ENCODE peak calls at places on chromosomes 1 and 21, in seven cellular contexts. One of them, this sample, is unnamed.

GRCh38 chr1:220680085-220680687 is 10.0 kb upstream of the C1orf115 start:
- DNase-seq in mesenchymal stem cell: peak; percentile 51
- DNase-seq in HCT116: peak; percentile 43
- DNase-seq in kidney: no peak
- DNase-seq in breast epithelium: no peak
- DNase-seq in fibroblast of lung: peak; percentile 20
- DNase-seq in Peyer's patch: no peak
- DNase-seq in this sample: no peak

GRCh38 chr21:38401527-38401926 is 96.8 kb downstream of the ERG start:
- DNase-seq in mesenchymal stem cell: no peak
- DNase-seq in HCT116: no peak
- DNase-seq in kidney: no peak
- DNase-seq in breast epithelium: no peak
- DNase-seq in fibroblast of lung: no peak
- DNase-seq in Peyer's patch: no peak
- DNase-seq in this sample: no peak

GRCh38 chr1:175217674-175218073 is 25.1 kb upstream of the KIAA0040 start:
- DNase-seq in mesenchymal stem cell: no peak
- DNase-seq in HCT116: no peak
- DNase-seq in kidney: no peak
- DNase-seq in breast epithelium: no peak
- DNase-seq in fibroblast of lung: no peak
- DNase-seq in Peyer's patch: no peak
- DNase-seq in this sample: no peak

GRCh38 chr1:117815105-117815812 is 114.2 kb downstream of the GDAP2 start:
- DNase-seq in mesenchymal stem cell: peak; percentile 68
- DNase-seq in HCT116: no peak
- DNase-seq in kidney: no peak
- DNase-seq in breast epithelium: no peak
- DNase-seq in fibroblast of lung: peak; percentile 70
- DNase-seq in Peyer's patch: no peak
- DNase-seq in this sample: no peak

GRCh38 chr1:201166964-201167624 is 12.8 kb upstream of the TMEM9 start:
- DNase-seq in mesenchymal stem cell: no peak
- DNase-seq in HCT116: no peak
- DNase-seq in kidney: no peak
- DNase-seq in breast epithelium: no peak
- DNase-seq in fibroblast of lung: no peak
- DNase-seq in Peyer's patch: no peak
- DNase-seq in this sample: no peak

GRCh38 chr1:233945573-233945972 is 41.1 kb downstream of the SLC35F3 start:
- DNase-seq in mesenchymal stem cell: no peak
- DNase-seq in HCT116: peak; percentile 2
- DNase-seq in kidney: no peak
- DNase-seq in breast epithelium: no peak
- DNase-seq in fibroblast of lung: peak; percentile 56
- DNase-seq in Peyer's patch: no peak
- DNase-seq in this sample: no peak

GRCh38 chr1:202710070-202711025 is at the start of gene SYT2:
- DNase-seq in mesenchymal stem cell: peak; percentile 31
- DNase-seq in HCT116: no peak
- DNase-seq in kidney: peak; percentile 82
- DNase-seq in breast epithelium: no peak
- DNase-seq in fibroblast of lung: peak; percentile 31
- DNase-seq in Peyer's patch: no peak
- DNase-seq in this sample: peak; percentile 16

GRCh38 chr1:21284206-21285137 is 5.8 kb downstream of the ECE1 start:
- DNase-seq in mesenchymal stem cell: no peak
- DNase-seq in HCT116: no peak
- DNase-seq in kidney: no peak
- DNase-seq in breast epithelium: no peak
- DNase-seq in fibroblast of lung: no peak
- DNase-seq in Peyer's patch: no peak
- DNase-seq in this sample: no peak

GRCh38 chr21:32916522-32917099 is 109.1 kb upstream of the OLIG2 start:
- DNase-seq in mesenchymal stem cell: no peak
- DNase-seq in HCT116: peak; percentile 15
- DNase-seq in kidney: no peak
- DNase-seq in breast epithelium: no peak
- DNase-seq in fibroblast of lung: no peak
- DNase-seq in Peyer's patch: no peak
- DNase-seq in this sample: no peak

GRCh38 chr1:201628490-201628889 is 89.6 kb downstream of the NAV1 start:
- DNase-seq in mesenchymal stem cell: no peak
- DNase-seq in HCT116: no peak
- DNase-seq in kidney: peak; percentile 49
- DNase-seq in breast epithelium: no peak
- DNase-seq in fibroblast of lung: no peak
- DNase-seq in Peyer's patch: no peak
- DNase-seq in this sample: no peak

GRCh38 chr1:61641171-61641570 is 83.8 kb downstream of the TM2D1 start:
- DNase-seq in mesenchymal stem cell: no peak
- DNase-seq in HCT116: no peak
- DNase-seq in kidney: no peak
- DNase-seq in breast epithelium: no peak
- DNase-seq in fibroblast of lung: no peak
- DNase-seq in Peyer's patch: no peak
- DNase-seq in this sample: no peak

GRCh38 chr1:67753776-67754525 is 69.0 kb downstream of the GADD45A start:
- DNase-seq in mesenchymal stem cell: no peak
- DNase-seq in HCT116: peak; percentile 71
- DNase-seq in kidney: no peak
- DNase-seq in breast epithelium: peak; percentile 85
- DNase-seq in fibroblast of lung: peak; percentile 39
- DNase-seq in Peyer's patch: no peak
- DNase-seq in this sample: no peak

GRCh38 chr1:227449051-227449450 is 114.3 kb upstream of the ZNF678 start:
- DNase-seq in mesenchymal stem cell: peak; percentile 28
- DNase-seq in HCT116: no peak
- DNase-seq in kidney: peak; percentile 18
- DNase-seq in breast epithelium: no peak
- DNase-seq in fibroblast of lung: no peak
- DNase-seq in Peyer's patch: no peak
- DNase-seq in this sample: no peak

GRCh38 chr1:73948021-73948420 is 250.0 kb downstream of the LRRIQ3 start:
- DNase-seq in mesenchymal stem cell: no peak
- DNase-seq in HCT116: no peak
- DNase-seq in kidney: no peak
- DNase-seq in breast epithelium: no peak
- DNase-seq in fibroblast of lung: no peak
- DNase-seq in Peyer's patch: no peak
- DNase-seq in this sample: no peak

GRCh38 chr1:73947009-73947408 is 251.0 kb downstream of the LRRIQ3 start:
- DNase-seq in mesenchymal stem cell: no peak
- DNase-seq in HCT116: no peak
- DNase-seq in kidney: no peak
- DNase-seq in breast epithelium: no peak
- DNase-seq in fibroblast of lung: no peak
- DNase-seq in Peyer's patch: no peak
- DNase-seq in this sample: no peak

DNA sequence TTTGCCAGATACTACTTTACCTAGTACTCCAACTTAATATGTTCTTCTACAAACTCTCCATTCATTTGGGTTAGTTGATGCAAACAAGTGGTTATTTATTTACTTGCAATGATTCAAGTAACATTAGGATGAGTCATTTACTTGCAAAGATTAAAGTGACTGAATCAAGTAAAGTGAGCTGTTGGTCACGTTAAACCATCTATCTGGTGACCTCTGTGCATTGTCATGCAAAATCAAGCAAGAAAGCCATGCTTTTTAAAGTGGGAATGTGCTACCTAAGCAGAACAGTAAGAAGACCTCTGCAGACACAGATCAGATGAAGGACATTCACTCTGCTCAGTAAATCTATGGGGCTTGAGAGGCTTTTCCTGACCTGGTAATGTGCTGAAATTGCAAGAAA is 254.7 kb downstream of the LRRIQ3 start:
- DNase-seq in mesenchymal stem cell: no peak
- DNase-seq in HCT116: no peak
- DNase-seq in kidney: no peak
- DNase-seq in breast epithelium: no peak
- DNase-seq in fibroblast of lung: no peak
- DNase-seq in Peyer's patch: no peak
- DNase-seq in this sample: no peak
- H3K27ac ChIP-seq in mesenchymal stem cell: no peak overlapping the region
- H3K27ac ChIP-seq in HCT116: no peak overlapping the region
- H3K27ac ChIP-seq in kidney: no peak overlapping the region
- H3K27ac ChIP-seq in breast epithelium: no peak overlapping the region
- H3K27ac ChIP-seq in fibroblast of lung: no peak overlapping the region
- H3K27ac ChIP-seq in Peyer's patch: no peak overlapping the region
- H3K27ac ChIP-seq in this sample: no peak overlapping the region

DNA sequence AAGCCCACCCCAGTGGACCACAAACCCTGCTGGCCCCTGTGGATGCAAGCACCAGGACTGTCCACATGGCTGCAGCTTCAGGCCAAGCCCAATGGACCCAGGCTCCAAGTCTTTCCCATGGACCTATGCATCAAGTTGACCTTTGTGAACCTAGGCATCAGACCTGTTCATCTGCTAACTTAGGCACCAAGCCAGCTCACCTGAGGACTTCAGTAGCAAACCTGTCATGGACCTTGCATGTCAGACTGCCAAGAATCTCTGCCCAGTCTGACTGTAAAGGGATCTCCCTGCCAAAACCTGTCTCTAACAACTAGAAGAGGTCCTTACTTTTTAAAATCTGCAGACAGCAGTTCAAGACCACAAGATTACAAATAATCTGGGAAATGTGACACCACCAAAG is 37.8 kb downstream of the FMO3 start:
- DNase-seq in mesenchymal stem cell: no peak
- DNase-seq in HCT116: no peak
- DNase-seq in kidney: no peak
- DNase-seq in breast epithelium: no peak
- DNase-seq in fibroblast of lung: no peak
- DNase-seq in Peyer's patch: no peak
- DNase-seq in this sample: no peak
- H3K27ac ChIP-seq in mesenchymal stem cell: no peak overlapping the region
- H3K27ac ChIP-seq in HCT116: no peak overlapping the region
- H3K27ac ChIP-seq in kidney: no peak overlapping the region
- H3K27ac ChIP-seq in breast epithelium: peak overlapping the region; percentile 79
- H3K27ac ChIP-seq in fibroblast of lung: no peak overlapping the region
- H3K27ac ChIP-seq in Peyer's patch: no peak overlapping the region
- H3K27ac ChIP-seq in this sample: no peak overlapping the region

GRCh38 chr1:93638981-93639380 is 42.7 kb downstream of the BCAR3 start:
- DNase-seq in mesenchymal stem cell: no peak
- DNase-seq in HCT116: no peak
- DNase-seq in kidney: no peak
- DNase-seq in breast epithelium: no peak
- DNase-seq in fibroblast of lung: no peak
- DNase-seq in Peyer's patch: no peak
- DNase-seq in this sample: no peak
- H3K27ac ChIP-seq in mesenchymal stem cell: no peak overlapping the region
- H3K27ac ChIP-seq in HCT116: no peak overlapping the region
- H3K27ac ChIP-seq in kidney: peak overlapping the region; percentile 60
- H3K27ac ChIP-seq in breast epithelium: peak overlapping the region; percentile 71
- H3K27ac ChIP-seq in fibroblast of lung: no peak overlapping the region
- H3K27ac ChIP-seq in Peyer's patch: no peak overlapping the region
- H3K27ac ChIP-seq in this sample: no peak overlapping the region

DNA sequence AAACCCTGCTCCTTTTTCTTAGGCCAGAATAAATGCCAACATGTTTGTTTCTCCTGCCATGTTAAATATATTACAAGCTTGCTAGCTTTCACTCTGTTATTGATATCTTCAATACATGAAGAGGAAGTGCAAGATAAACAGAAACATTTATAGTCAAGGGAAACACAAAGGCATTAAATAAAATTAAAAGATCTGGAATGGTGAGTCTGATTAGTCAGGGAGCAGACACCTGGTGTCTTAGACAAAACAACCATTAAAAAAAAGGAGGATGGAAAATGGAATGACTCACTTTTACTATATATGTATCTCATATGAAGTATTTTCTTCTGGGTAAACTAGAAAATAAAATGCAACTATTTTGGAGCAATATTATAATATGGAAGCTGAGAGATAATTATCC is 123.3 kb downstream of the SMYD3 start:
- DNase-seq in mesenchymal stem cell: no peak
- DNase-seq in HCT116: no peak
- DNase-seq in kidney: no peak
- DNase-seq in breast epithelium: no peak
- DNase-seq in fibroblast of lung: peak; percentile 13
- DNase-seq in Peyer's patch: no peak
- DNase-seq in this sample: no peak
- H3K27ac ChIP-seq in mesenchymal stem cell: no peak overlapping the region
- H3K27ac ChIP-seq in HCT116: no peak overlapping the region
- H3K27ac ChIP-seq in kidney: no peak overlapping the region
- H3K27ac ChIP-seq in breast epithelium: no peak overlapping the region
- H3K27ac ChIP-seq in fibroblast of lung: no peak overlapping the region
- H3K27ac ChIP-seq in Peyer's patch: no peak overlapping the region
- H3K27ac ChIP-seq in this sample: no peak overlapping the region

GRCh38 chr21:16587141-16587570 is 857.4 kb downstream of the USP25 start:
- DNase-seq in mesenchymal stem cell: no peak
- DNase-seq in HCT116: no peak
- DNase-seq in kidney: no peak
- DNase-seq in breast epithelium: peak; percentile 48
- DNase-seq in fibroblast of lung: peak; percentile 82
- DNase-seq in Peyer's patch: no peak
- DNase-seq in this sample: peak; percentile 60
- H3K27ac ChIP-seq in mesenchymal stem cell: peak overlapping the region; percentile 36
- H3K27ac ChIP-seq in HCT116: no peak overlapping the region
- H3K27ac ChIP-seq in kidney: no peak overlapping the region
- H3K27ac ChIP-seq in breast epithelium: peak overlapping the region; percentile 91
- H3K27ac ChIP-seq in fibroblast of lung: peak overlapping the region; percentile 67
- H3K27ac ChIP-seq in Peyer's patch: no peak overlapping the region
- H3K27ac ChIP-seq in this sample: peak overlapping the region; percentile 37

DNA sequence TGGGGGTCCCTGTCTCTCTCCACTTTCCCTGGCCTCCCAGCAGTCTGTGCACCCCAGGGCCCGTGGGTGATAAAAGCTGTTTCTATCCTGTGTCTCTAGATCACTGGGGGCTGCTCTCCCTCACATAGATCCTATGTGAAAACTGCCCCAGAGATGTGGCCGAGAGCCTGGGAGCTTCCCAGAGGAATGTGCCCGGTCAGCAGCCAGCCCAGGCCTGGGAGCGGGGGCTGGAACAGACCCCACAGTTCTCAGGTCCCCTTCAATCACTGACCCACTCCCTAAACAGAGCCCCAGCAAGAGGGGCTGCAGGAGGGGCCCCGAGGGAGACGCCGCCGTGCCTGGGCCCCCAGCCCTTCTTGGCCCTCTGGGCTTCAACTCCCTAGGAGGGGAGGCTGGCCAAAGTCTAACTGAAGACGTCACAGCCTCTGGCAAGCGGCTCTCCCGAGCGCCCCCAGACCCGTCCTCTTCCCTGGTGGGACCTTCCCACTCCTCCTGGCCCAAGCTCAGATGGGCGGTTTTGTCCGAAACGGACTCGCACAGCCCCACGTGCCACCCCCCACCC is 403 bp downstream of the MXRA8 start:
- DNase-seq in mesenchymal stem cell: peak; percentile 67
- DNase-seq in HCT116: no peak
- DNase-seq in kidney: peak; percentile 78
- DNase-seq in breast epithelium: no peak
- DNase-seq in fibroblast of lung: no peak
- DNase-seq in Peyer's patch: no peak
- DNase-seq in this sample: no peak
- H3K27ac ChIP-seq in mesenchymal stem cell: peak overlapping the region; percentile 98
- H3K27ac ChIP-seq in HCT116: no peak overlapping the region
- H3K27ac ChIP-seq in kidney: peak overlapping the region; percentile 83
- H3K27ac ChIP-seq in breast epithelium: peak overlapping the region; percentile 92
- H3K27ac ChIP-seq in fibroblast of lung: peak overlapping the region; percentile 96
- H3K27ac ChIP-seq in Peyer's patch: peak overlapping the region; percentile 64
- H3K27ac ChIP-seq in this sample: peak overlapping the region; percentile 90